ENCODE peak calls at places on chromosomes 13 and 19, in six cellular contexts. W is mucosa of gallbladder, E is OCI-M1, J is OCI-LY7, O is non-pigmented ciliary epithelial cell, X is NCI-H1436. G is an unnamed sample.

GRCh38 chr13:113730145-113730750 is 28.8 kb upstream of the TMEM255B start:
- DNase-seq in X (no peak), O (no peak), W (no peak), E (no peak), J (no peak), G (no peak)

GRCh38 chr13:21800847-21801616 is 130.2 kb downstream of the FGF9 start:
- DNase-seq in W (no peak), O (peak; percentile 38), E (no peak), X (no peak), J (no peak), G (no peak)

GRCh38 chr13:111316161-111316730 is 4.2 kb upstream of the TEX29 start:
- DNase-seq in X (no peak), O (no peak), J (no peak), W (no peak), E (no peak), G (no peak)

GRCh38 chr13:26881154-26881553 is 120.6 kb upstream of the GPR12 start:
- DNase-seq in J (no peak), O (peak; percentile 5), E (no peak), W (no peak), X (no peak), G (no peak)

GRCh38 chr13:26011996-26012688 is 39.7 kb downstream of the SHISA2 start:
- DNase-seq in W (no peak), J (no peak), X (no peak), E (no peak), O (no peak), G (no peak)

GRCh38 chr19:3830841-3831589 is 37.8 kb downstream of the ZFR2 start:
- DNase-seq in W (no peak), O (no peak), X (peak; percentile 28), J (no peak), E (no peak), G (no peak)

GRCh38 chr19:46478356-46478986 is 7.1 kb upstream of the PNMA8A start:
- DNase-seq in X (peak; percentile 81), E (peak; percentile 26), W (no peak), O (no peak), J (peak; percentile 83), G (peak; percentile 84)

GRCh38 chr19:13428352-13428751 is 77.9 kb downstream of the CACNA1A start:
- DNase-seq in J (peak; percentile 41), X (no peak), W (no peak), O (no peak), E (peak; percentile 3), G (no peak)

GRCh38 chr13:40780822-40781401 is 8.5 kb upstream of the SLC25A15 start:
- DNase-seq in J (peak; percentile 51), O (no peak), W (no peak), X (no peak), E (peak; percentile 36), G (no peak)

GRCh38 chr13:71602327-71602726 is 264.7 kb downstream of the DACH1 start:
- DNase-seq in O (no peak), X (peak; percentile 6), W (no peak), J (no peak), E (no peak), G (peak; percentile 20)

GRCh38 chr19:48815870-48816501 is 5.2 kb upstream of the BCAT2 start:
- DNase-seq in O (no peak), X (peak; percentile 58), W (no peak), E (peak; percentile 52), J (peak; percentile 55), G (no peak)

GRCh38 chr13:101627556-101627943 is 175.1 kb downstream of the ITGBL1 start:
- DNase-seq in W (no peak), J (no peak), E (peak; percentile 84), O (no peak), X (no peak), G (no peak)

GRCh38 chr19:47273313-47274070 is 1.2 kb upstream of the INAFM1 start:
- DNase-seq in W (peak; percentile 94), E (peak; percentile 99), X (peak; percentile 77), O (peak; percentile 63), J (peak; percentile 92), G (peak; percentile 87)

GRCh38 chr13:26509491-26509890 is 48.0 kb upstream of the WASF3 start:
- DNase-seq in J (no peak), E (no peak), W (no peak), O (no peak), X (no peak), G (no peak)

GRCh38 chr13:61536443-61536842 is 120.8 kb upstream of the PCDH20 start:
- DNase-seq in O (no peak), X (no peak), E (no peak), J (no peak), W (no peak), G (no peak)

GRCh38 chr19:43957891-43958290 is 6.9 kb downstream of the ZNF221 start:
- DNase-seq in J (no peak), O (no peak), X (no peak), E (no peak), W (no peak), G (no peak)

GRCh38 chr19:22604571-22605274 is 29.4 kb upstream of the ZNF492 start:
- DNase-seq in X (no peak), E (no peak), W (no peak), J (no peak), O (no peak), G (no peak)

GRCh38 chr19:39752390-39752789 is 14.6 kb upstream of the CLC start:
- DNase-seq in W (no peak), O (no peak), J (no peak), E (no peak), X (no peak), G (no peak)